ENCODE peak calls at places on chromosome 10, in five cellular contexts. N is GM10248, K is endothelial cell, M is HCT116, B is transverse colon. P is an unnamed sample.

GRCh38 chr10:84302223-84302622 is 26.2 kb upstream of the CCSER2 start:
- DNase-seq in N (no peak), K (no peak), M (no peak), B (no peak), P (no peak)

GRCh38 chr10:103395754-103396066 is 565 bp downstream of the ATP5MK start:
- DNase-seq in N (peak; percentile 19), K (no peak), M (no peak), B (peak; percentile 25), P (no peak)

GRCh38 chr10:107576746-107577145 is 412.2 kb upstream of the SORCS1 start:
- DNase-seq in N (no peak), K (no peak), M (no peak), B (no peak), P (no peak)

GRCh38 chr10:99296605-99297004 is 32.6 kb upstream of the CNNM1 start:
- DNase-seq in N (no peak), K (no peak), M (no peak), B (no peak), P (no peak)

GRCh38 chr10:127228195-127228785 is 31.9 kb upstream of the INSYN2A start:
- DNase-seq in N (no peak), K (no peak), M (no peak), B (no peak), P (no peak)

GRCh38 chr10:53123311-53123710 is 350.7 kb upstream of the MBL2 start:
- DNase-seq in N (no peak), K (no peak), M (no peak), B (no peak), P (no peak)

GRCh38 chr10:48901152-48901705 is 38.4 kb downstream of the LRRC18 start:
- DNase-seq in N (no peak), K (no peak), M (no peak), B (no peak), P (peak; percentile 3)

GRCh38 chr10:110382695-110383094 is 78.0 kb upstream of the SMNDC1 start:
- DNase-seq in N (no peak), K (no peak), M (no peak), B (no peak), P (no peak)

GRCh38 chr10:63365976-63366765 is 99.6 kb downstream of the JMJD1C start:
- DNase-seq in N (no peak), K (no peak), M (no peak), B (no peak), P (no peak)

GRCh38 chr10:35096312-35096711 is 6.2 kb upstream of the CUL2 start:
- DNase-seq in N (no peak), K (no peak), M (no peak), B (no peak), P (no peak)

GRCh38 chr10:12448729-12449391 is 99.5 kb downstream of the CAMK1D start:
- DNase-seq in N (peak; percentile 68), K (no peak), M (peak; percentile 74), B (peak; percentile 43), P (no peak)

GRCh38 chr10:5776150-5776880 is 36.9 kb downstream of the GDI2 start:
- DNase-seq in N (no peak), K (no peak), M (no peak), B (no peak), P (no peak)

GRCh38 chr10:90977162-90977854 is 56.4 kb upstream of the ANKRD1 start:
- DNase-seq in N (no peak), K (no peak), M (no peak), B (no peak), P (no peak)

GRCh38 chr10:36494386-36494785 is 631.0 kb upstream of the ANKRD30A start:
- DNase-seq in N (no peak), K (no peak), M (no peak), B (no peak), P (no peak)

GRCh38 chr10:58892039-58892665 is 284.3 kb upstream of the PHYHIPL start:
- DNase-seq in N (no peak), K (no peak), M (no peak), B (no peak), P (no peak)

GRCh38 chr10:119633538-119634218 is 17.5 kb upstream of the BAG3 start:
- DNase-seq in N (no peak), K (no peak), M (no peak), B (no peak), P (no peak)

GRCh38 chr10:74179124-74179710 is 28.2 kb downstream of the ADK start:
- DNase-seq in N (no peak), K (no peak), M (no peak), B (no peak), P (no peak)

GRCh38 chr10:118802126-118802793 is 47.5 kb upstream of the CACUL1 start:
- DNase-seq in N (no peak), K (no peak), M (no peak), B (no peak), P (no peak)

GRCh38 chr10:119516381-119517234 is 25.9 kb downstream of the RGS10 start:
- DNase-seq in N (peak; percentile 79), K (no peak), M (no peak), B (peak; percentile 49), P (no peak)

GRCh38 chr10:12707461-12708185 is 293.9 kb downstream of the CCDC3 start:
- DNase-seq in N (no peak), K (peak; percentile 40), M (peak; percentile 71), B (peak; percentile 31), P (no peak)

GRCh38 chr10:97427571-97428179 is 1.7 kb downstream of the PGAM1 start:
- DNase-seq in N (no peak), K (peak; percentile 65), M (no peak), B (peak; percentile 80), P (no peak)

GRCh38 chr10:68239596-68240150 is 7.8 kb upstream of the ATOH7 start:
- DNase-seq in N (no peak), K (no peak), M (no peak), B (no peak), P (no peak)

GRCh38 chr10:24737001-24737400 is 13.3 kb upstream of the ARHGAP21 start:
- DNase-seq in N (no peak), K (no peak), M (no peak), B (no peak), P (no peak)

GRCh38 chr10:3701490-3701889 is 83.5 kb downstream of the KLF6 start:
- DNase-seq in N (no peak), K (no peak), M (no peak), B (no peak), P (no peak)

GRCh38 chr10:55813451-55814170 is 547.4 kb downstream of the ZWINT start:
- DNase-seq in N (no peak), K (no peak), M (no peak), B (no peak), P (no peak)

GRCh38 chr10:131569851-131570715 is 258.6 kb upstream of the TCERG1L start:
- DNase-seq in N (no peak), K (no peak), M (no peak), B (no peak), P (peak; percentile 63)

GRCh38 chr10:110407301-110408170 is 90.2 kb upstream of the DUSP5 start:
- DNase-seq in N (no peak), K (no peak), M (no peak), B (no peak), P (no peak)

GRCh38 chr10:63264852-63265617 is 131.9 kb downstream of the NRBF2 start:
- DNase-seq in N (peak; percentile 15), K (no peak), M (no peak), B (peak; percentile 49), P (no peak)

GRCh38 chr10:104255244-104255981 is 721 bp downstream of the GSTO1 start:
- DNase-seq in N (peak; percentile 35), K (no peak), M (no peak), B (peak; percentile 30), P (no peak)

DNA sequence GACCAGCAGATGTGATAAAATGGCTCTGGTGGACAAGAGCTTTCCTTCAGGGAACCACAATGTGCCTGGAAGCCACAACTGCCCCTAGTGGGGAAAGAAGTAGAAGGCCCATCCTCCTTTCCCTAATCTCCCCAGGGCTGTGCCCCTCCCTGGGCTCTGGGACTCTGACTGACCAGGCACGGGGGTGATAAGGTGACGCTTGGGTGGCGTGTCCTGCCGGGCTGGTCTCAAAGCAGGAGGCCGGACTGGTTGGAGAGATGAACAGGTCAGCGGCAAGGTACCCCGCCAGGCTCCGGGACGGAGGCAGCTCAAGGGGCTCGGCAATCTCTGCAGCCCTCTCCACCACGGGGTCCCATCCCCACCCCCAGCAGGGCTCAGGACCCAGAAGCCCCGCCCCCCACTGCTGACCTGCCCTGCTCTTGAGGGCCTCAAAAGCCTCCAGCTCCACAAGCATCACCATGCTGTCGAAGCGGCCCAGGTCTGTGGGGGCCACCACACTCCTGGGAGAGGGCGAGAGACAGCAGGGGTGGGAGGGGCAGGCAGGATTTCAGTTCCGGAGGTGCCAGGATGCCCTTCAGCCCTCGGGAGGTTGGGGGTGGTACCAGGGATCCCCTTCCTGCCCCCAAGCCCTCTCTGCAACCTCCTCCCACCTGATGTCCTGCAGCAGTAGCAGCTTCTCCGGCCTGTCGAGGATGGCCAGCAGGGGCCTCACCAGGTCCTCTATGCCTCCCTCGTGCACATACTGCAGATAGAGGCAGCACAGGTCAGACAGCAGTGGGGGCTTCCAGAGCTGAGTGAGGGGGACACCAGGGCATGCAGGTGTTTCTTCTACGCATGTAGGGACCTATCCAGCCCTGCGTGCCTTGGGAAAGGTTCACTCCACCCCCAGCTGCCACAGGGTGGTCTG is 12.2 kb downstream of the LZTS2 start:
- DNase-seq in N (no peak), K (peak; percentile 33), M (no peak), B (no peak), P (no peak)
- TF ChIP-seq CTCF in N (no peak), K (peak; percentile 18), M (peak; percentile 75), B (peak; percentile 13), P (peak; percentile 66)

DNA sequence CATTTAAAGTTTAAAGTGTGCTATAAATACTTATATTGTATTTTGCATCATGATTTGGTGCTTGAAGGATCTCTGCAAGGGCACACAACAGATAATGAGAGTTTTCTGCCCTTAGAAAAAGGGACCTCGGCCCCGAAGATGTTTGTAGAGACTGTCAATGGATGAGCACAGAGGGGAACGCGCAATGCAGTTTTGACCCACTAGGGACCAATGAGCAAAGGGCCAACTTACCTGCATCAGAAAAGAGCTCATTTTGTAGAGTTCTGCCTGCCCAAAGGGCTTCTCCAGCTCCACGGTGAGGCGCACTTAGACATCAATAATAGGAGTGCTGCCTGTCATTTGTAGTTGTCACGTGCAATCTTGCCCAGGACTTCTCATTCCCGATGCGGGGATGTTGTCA is 91.1 kb downstream of the BUB3 start:
- DNase-seq in N (no peak), K (peak; percentile 8), M (no peak), B (no peak), P (no peak)
- TF ChIP-seq CTCF in N (no peak), K (peak; percentile 33), M (peak; percentile 42), B (no peak), P (peak; percentile 47)

DNA sequence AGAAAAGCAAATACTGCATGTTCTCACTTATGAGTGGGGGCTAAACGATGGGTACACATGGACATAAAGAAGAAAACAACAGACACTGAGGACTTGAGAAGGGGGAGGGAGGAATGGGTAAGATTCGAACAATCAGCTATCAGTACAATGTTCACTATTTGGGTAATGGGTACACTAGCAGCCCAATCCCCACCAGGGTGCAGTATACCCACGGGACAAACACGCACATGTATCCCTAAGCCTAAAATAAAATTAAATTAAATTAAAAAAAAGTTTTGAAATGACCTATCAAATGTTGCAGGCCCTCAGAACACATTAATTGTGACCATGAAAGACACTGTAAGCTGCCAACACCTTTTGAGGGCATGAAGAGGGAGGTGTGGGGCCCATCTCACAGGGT is 316.0 kb downstream of the WDR37 start:
- DNase-seq in N (no peak), K (no peak), M (no peak), B (no peak), P (no peak)
- TF ChIP-seq CTCF in N (no peak), K (no peak), M (peak; percentile 32), B (no peak), P (peak; percentile 45)

DNA sequence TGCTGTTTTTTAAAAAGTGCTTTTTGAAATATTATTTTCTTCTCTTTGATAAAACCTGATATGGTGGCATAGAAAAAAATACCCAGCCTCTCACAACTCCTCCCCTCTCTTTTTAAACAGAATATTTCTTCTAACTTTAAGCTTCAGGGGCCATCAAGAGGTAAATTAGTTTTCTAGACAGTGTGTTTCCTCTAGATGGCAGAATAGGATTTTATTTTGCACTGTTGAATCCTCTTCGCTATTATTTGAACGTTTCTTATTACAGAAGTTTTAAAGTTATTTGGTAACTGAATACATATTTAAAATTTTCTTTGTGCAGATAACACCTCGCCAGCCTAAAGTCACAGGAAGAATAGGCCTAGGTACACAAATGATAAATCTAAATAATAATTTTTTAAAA is 30.3 kb downstream of the ARL5B start:
- DNase-seq in N (no peak), K (no peak), M (no peak), B (no peak), P (no peak)
- TF ChIP-seq CTCF in N (peak; percentile 28), K (no peak), M (peak; percentile 18), B (peak; percentile 17), P (peak; percentile 70)

P was measured in type B pancreatic cell.